ENCODE peak calls at places on chromosomes 7 and 10, in eight cellular contexts. J, K, Y, M, D, C, N and Q are unnamed samples.

GRCh38 chr10:29849434-29849833 is 210.0 kb downstream of the JCAD start:
- DNase-seq in M (no peak), N (peak), K (no peak), Y (peak), J (peak), C (peak), D (no peak), Q (peak)

GRCh38 chr7:36191292-36191920 is 38.4 kb downstream of the EEPD1 start:
- DNase-seq in J (peak), M (no peak), Y (peak), D (no peak), K (no peak), C (peak), N (no peak), Q (peak)

GRCh38 chr10:119663866-119664698 is 12.9 kb downstream of the BAG3 start:
- DNase-seq in D (no peak), J (no peak), N (no peak), C (no peak), M (no peak), Y (peak), K (no peak), Q (peak)

GRCh38 chr10:22315455-22316285 is 518 bp upstream of the COMMD3 start:
- DNase-seq in M (no peak), C (no peak), K (peak), N (no peak), Y (no peak), D (no peak), J (no peak), Q (no peak)

GRCh38 chr7:151093748-151094147 is 7.5 kb downstream of the AGAP3 start:
- DNase-seq in J (no peak), Y (no peak), K (no peak), N (no peak), M (no peak), D (no peak), C (no peak), Q (no peak)

GRCh38 chr10:72611783-72612182 is 14.1 kb downstream of the MICU1 start:
- DNase-seq in Y (no peak), M (no peak), J (no peak), N (no peak), C (no peak), K (no peak), D (no peak), Q (no peak)

GRCh38 chr7:27435461-27435860 is 192.9 kb downstream of the EVX1 start:
- DNase-seq in D (no peak), K (no peak), M (no peak), Y (peak), C (peak), N (peak), J (no peak), Q (peak)

GRCh38 chr10:32004161-32004591 is 52.0 kb downstream of the KIF5B start:
- DNase-seq in C (no peak), K (no peak), M (no peak), N (no peak), J (no peak), Y (no peak), D (peak), Q (peak)

GRCh38 chr7:77687747-77688144 is 8.5 kb upstream of the RSBN1L start:
- DNase-seq in M (no peak), K (no peak), D (no peak), N (no peak), C (no peak), Y (no peak), J (no peak), Q (peak)

GRCh38 chr10:47043928-47044544 is 132.8 kb downstream of the PTPN20 start:
- DNase-seq in K (no peak), Y (no peak), J (no peak), M (no peak), N (no peak), C (no peak), D (no peak), Q (no peak)

GRCh38 chr7:150663802-150664494 is 21.6 kb upstream of the GIMAP2 start:
- DNase-seq in N (no peak), D (no peak), J (no peak), M (no peak), Y (no peak), K (no peak), C (no peak), Q (no peak)

GRCh38 chr7:98214811-98215321 is 3.6 kb downstream of the BHLHA15 start:
- DNase-seq in D (no peak), K (no peak), C (no peak), J (no peak), N (no peak), M (no peak), Y (no peak), Q (no peak)

GRCh38 chr10:95526066-95526465 is 35.1 kb downstream of the SORBS1 start:
- DNase-seq in J (no peak), N (no peak), M (no peak), Y (no peak), K (no peak), C (no peak), D (no peak), Q (no peak)

GRCh38 chr7:140455743-140456142 is 23.6 kb downstream of the MKRN1 start:
- DNase-seq in C (no peak), N (no peak), K (no peak), D (no peak), M (no peak), J (no peak), Y (no peak), Q (no peak)

GRCh38 chr7:27130540-27131389 is at the start of gene HOXA4:
- DNase-seq in J (peak), M (peak), N (no peak), Y (peak), D (peak), K (no peak), C (peak), Q (peak)

GRCh38 chr10:120098242-120098930 is 205.9 kb downstream of the SEC23IP start:
- DNase-seq in K (no peak), Y (no peak), J (no peak), D (no peak), M (no peak), C (no peak), N (no peak), Q (no peak)

GRCh38 chr10:89522463-89522862 is 12.9 kb downstream of the SLC16A12 start:
- DNase-seq in Y (no peak), K (no peak), J (no peak), C (peak), M (no peak), N (no peak), D (no peak), Q (no peak)

GRCh38 chr7:138684360-138684759 is 16.8 kb downstream of the SVOPL start:
- DNase-seq in C (no peak), J (no peak), D (no peak), K (no peak), Y (no peak), N (no peak), M (no peak), Q (no peak)

GRCh38 chr10:42111076-42111475 is 527.3 kb downstream of the ZNF33B start:
- DNase-seq in Y (no peak), C (no peak), N (no peak), J (no peak), M (no peak), D (no peak), K (no peak), Q (no peak)